ENCODE peak calls at places on chromosomes 2 and 18, in seven cellular contexts. U, F, T, S, K, R and P are unnamed samples.

GRCh38 chr2:157777425-157777824 is 98.7 kb downstream of the ACVR1 start:
- DNase-seq in U (no peak), F (peak), T (peak), S (peak), K (peak), R (no peak), P (peak)

GRCh38 chr2:127510073-127510472 is 16.2 kb downstream of the IWS1 start:
- DNase-seq in U (no peak), F (no peak), T (no peak), S (no peak), K (no peak), R (no peak), P (no peak)

GRCh38 chr2:168504323-168504722 is 48.3 kb downstream of the CERS6 start:
- DNase-seq in U (no peak), F (no peak), T (no peak), S (no peak), K (no peak), R (no peak), P (no peak)

GRCh38 chr2:232890536-232890895 is 20.5 kb downstream of the SNORC start:
- DNase-seq in U (no peak), F (no peak), T (no peak), S (no peak), K (no peak), R (no peak), P (no peak)

GRCh38 chr2:169900686-169901085 is 73.4 kb downstream of the UBR3 start:
- DNase-seq in U (no peak), F (no peak), T (no peak), S (no peak), K (no peak), R (no peak), P (no peak)

GRCh38 chr2:209933499-209934458 is 68.7 kb upstream of the RPE start:
- DNase-seq in U (no peak), F (no peak), T (peak), S (no peak), K (no peak), R (peak), P (no peak)

GRCh38 chr18:2963048-2963447 is 49.9 kb downstream of the LPIN2 start:
- DNase-seq in U (no peak), F (no peak), T (no peak), S (peak), K (no peak), R (no peak), P (peak)

GRCh38 chr2:62175728-62176127 is 20.2 kb upstream of the B3GNT2 start:
- DNase-seq in U (no peak), F (no peak), T (peak), S (no peak), K (no peak), R (no peak), P (no peak)

GRCh38 chr18:7871560-7872456 is 304.7 kb downstream of the PTPRM start:
- DNase-seq in U (no peak), F (no peak), T (no peak), S (no peak), K (no peak), R (no peak), P (no peak)

GRCh38 chr2:43452318-43452731 is 143.5 kb downstream of the THADA start:
- DNase-seq in U (no peak), F (no peak), T (no peak), S (no peak), K (no peak), R (no peak), P (no peak)